ENCODE peak calls at places on chromosomes 4 and X, in eight cellular contexts. One of them, this sample, is unnamed.

GRCh38 chr4:94406668-94407437 is 44.9 kb upstream of the PDLIM5 start:
- DNase-seq in right cardiac atrium: peak; percentile 62
- DNase-seq in cardiac muscle cell: peak; percentile 92
- DNase-seq in colonic mucosa: peak; percentile 79
- DNase-seq in ovary: peak; percentile 75
- DNase-seq in testis: peak; percentile 93
- DNase-seq in OCI-LY7: peak; percentile 70
- DNase-seq in heart left ventricle: peak; percentile 68
- DNase-seq in this sample: peak; percentile 90

GRCh38 chr4:8468746-8469535 is 28.4 kb downstream of the TRMT44 start:
- DNase-seq in cardiac muscle cell: peak; percentile 73
- DNase-seq in right cardiac atrium: peak; percentile 58
- DNase-seq in ovary: peak; percentile 89
- DNase-seq in colonic mucosa: peak; percentile 57
- DNase-seq in OCI-LY7: peak; percentile 61
- DNase-seq in heart left ventricle: peak; percentile 62
- DNase-seq in testis: peak; percentile 73
- DNase-seq in this sample: peak; percentile 57

GRCh38 chrX:87664381-87664780 is 146.8 kb downstream of the KLHL4 start:
- DNase-seq in heart left ventricle: no peak
- DNase-seq in testis: no peak
- DNase-seq in right cardiac atrium: no peak
- DNase-seq in cardiac muscle cell: peak; percentile 59
- DNase-seq in colonic mucosa: no peak
- DNase-seq in OCI-LY7: peak; percentile 0
- DNase-seq in ovary: no peak
- DNase-seq in this sample: no peak

GRCh38 chr4:137621056-137621455 is 88.8 kb upstream of the PCDH18 start:
- DNase-seq in OCI-LY7: no peak
- DNase-seq in ovary: no peak
- DNase-seq in colonic mucosa: no peak
- DNase-seq in testis: no peak
- DNase-seq in cardiac muscle cell: no peak
- DNase-seq in right cardiac atrium: no peak
- DNase-seq in heart left ventricle: no peak
- DNase-seq in this sample: no peak

GRCh38 chr4:122099896-122100295 is 52.2 kb upstream of the BLTP1 start:
- DNase-seq in right cardiac atrium: no peak
- DNase-seq in ovary: no peak
- DNase-seq in heart left ventricle: no peak
- DNase-seq in OCI-LY7: no peak
- DNase-seq in testis: no peak
- DNase-seq in colonic mucosa: no peak
- DNase-seq in cardiac muscle cell: no peak
- DNase-seq in this sample: no peak

GRCh38 chr4:151015458-151016344 is 617 bp upstream of the LRBA start:
- DNase-seq in right cardiac atrium: peak; percentile 74
- DNase-seq in ovary: peak; percentile 77
- DNase-seq in testis: peak; percentile 81
- DNase-seq in heart left ventricle: peak; percentile 68
- DNase-seq in colonic mucosa: peak; percentile 85
- DNase-seq in cardiac muscle cell: peak; percentile 89
- DNase-seq in OCI-LY7: peak; percentile 90
- DNase-seq in this sample: peak; percentile 91

GRCh38 chrX:120305531-120306145 is 5.6 kb downstream of the TMEM255A start:
- DNase-seq in right cardiac atrium: no peak
- DNase-seq in heart left ventricle: no peak
- DNase-seq in testis: no peak
- DNase-seq in OCI-LY7: no peak
- DNase-seq in cardiac muscle cell: no peak
- DNase-seq in ovary: no peak
- DNase-seq in colonic mucosa: no peak
- DNase-seq in this sample: no peak

GRCh38 chrX:53440101-53440500 is 5.9 kb upstream of the HSD17B10 start:
- DNase-seq in OCI-LY7: no peak
- DNase-seq in cardiac muscle cell: no peak
- DNase-seq in ovary: no peak
- DNase-seq in right cardiac atrium: no peak
- DNase-seq in testis: no peak
- DNase-seq in colonic mucosa: no peak
- DNase-seq in heart left ventricle: no peak
- DNase-seq in this sample: no peak

GRCh38 chrX:22059800-22060199 is 27.7 kb downstream of the PHEX start:
- DNase-seq in colonic mucosa: no peak
- DNase-seq in cardiac muscle cell: peak; percentile 22
- DNase-seq in ovary: no peak
- DNase-seq in testis: no peak
- DNase-seq in OCI-LY7: no peak
- DNase-seq in heart left ventricle: no peak
- DNase-seq in right cardiac atrium: no peak
- DNase-seq in this sample: no peak

DNA sequence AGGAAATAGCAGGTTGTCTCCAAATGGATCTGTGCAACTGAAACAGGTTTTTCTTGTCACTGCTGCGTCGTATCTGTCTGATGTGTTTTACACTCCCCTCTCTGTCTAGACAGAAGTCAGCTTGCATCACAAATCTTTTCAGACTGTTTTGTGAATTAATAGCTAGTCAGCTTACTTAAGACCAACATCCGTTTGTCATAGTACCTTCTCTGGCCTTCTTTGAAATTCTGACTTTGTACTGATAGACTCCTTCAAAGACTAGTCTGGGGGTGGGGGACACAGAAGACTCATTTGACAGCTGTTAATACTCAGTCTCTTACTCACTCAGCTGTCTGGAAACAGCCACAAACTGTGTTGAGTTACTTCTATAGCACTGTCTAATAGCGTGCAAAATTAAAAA is 197.8 kb downstream of the PALLD start:
- DNase-seq in heart left ventricle: no peak
- DNase-seq in colonic mucosa: no peak
- DNase-seq in right cardiac atrium: no peak
- DNase-seq in testis: no peak
- DNase-seq in ovary: no peak
- DNase-seq in OCI-LY7: no peak
- DNase-seq in cardiac muscle cell: no peak
- DNase-seq in this sample: no peak
- H3K27ac ChIP-seq in heart left ventricle: no peak overlapping the region
- H3K27ac ChIP-seq in colonic mucosa: no peak overlapping the region
- H3K27ac ChIP-seq in right cardiac atrium: no peak overlapping the region
- H3K27ac ChIP-seq in testis: no peak overlapping the region
- H3K27ac ChIP-seq in ovary: no peak overlapping the region
- H3K27ac ChIP-seq in OCI-LY7: no peak overlapping the region
- H3K27ac ChIP-seq in cardiac muscle cell: peak overlapping the region; percentile 2
- H3K27ac ChIP-seq in this sample: no peak overlapping the region

DNA sequence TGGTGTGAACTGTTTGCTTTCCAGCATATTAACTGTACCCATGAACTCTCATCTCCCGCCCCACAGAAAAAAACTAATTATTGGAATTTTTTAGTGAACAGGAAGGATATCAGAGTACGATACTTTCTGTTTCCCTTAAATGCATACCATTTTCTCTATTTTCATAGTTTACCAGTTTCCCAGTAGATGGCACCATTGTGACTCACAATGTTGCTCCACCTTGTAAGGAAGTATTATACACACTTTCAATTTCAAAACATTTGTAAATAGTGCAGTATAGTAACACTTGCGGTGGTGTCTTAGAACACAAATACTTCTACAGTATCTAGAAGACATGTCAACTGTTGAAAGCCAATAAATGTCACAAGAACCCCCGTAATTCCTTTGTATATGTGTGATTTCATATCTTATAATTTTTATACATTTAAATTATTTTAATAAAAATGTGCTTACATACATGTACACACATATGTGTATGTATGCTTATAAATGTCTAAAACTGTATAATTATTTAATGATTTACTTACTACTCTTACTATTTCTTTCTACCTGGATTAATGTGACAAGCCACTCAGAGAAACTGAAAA is 167.3 kb downstream of the SLIT2 start:
- DNase-seq in ovary: no peak
- DNase-seq in cardiac muscle cell: peak; percentile 31
- DNase-seq in testis: no peak
- DNase-seq in heart left ventricle: no peak
- DNase-seq in colonic mucosa: no peak
- DNase-seq in right cardiac atrium: no peak
- DNase-seq in OCI-LY7: peak; percentile 67
- DNase-seq in this sample: no peak
- H3K4me3 ChIP-seq in ovary: peak overlapping the region; percentile 3
- H3K4me3 ChIP-seq in cardiac muscle cell: no peak overlapping the region
- H3K4me3 ChIP-seq in testis: no peak overlapping the region
- H3K4me3 ChIP-seq in heart left ventricle: peak overlapping the region; percentile 35
- H3K4me3 ChIP-seq in colonic mucosa: no peak overlapping the region
- H3K4me3 ChIP-seq in right cardiac atrium: peak overlapping the region; percentile 6
- H3K4me3 ChIP-seq in OCI-LY7: peak overlapping the region; percentile 30
- H3K4me3 ChIP-seq in this sample: no peak overlapping the region

GRCh38 chrX:70169281-70169680 is 8.0 kb upstream of the DGAT2L6 start:
- DNase-seq in right cardiac atrium: no peak
- DNase-seq in OCI-LY7: no peak
- DNase-seq in colonic mucosa: no peak
- DNase-seq in testis: no peak
- DNase-seq in cardiac muscle cell: no peak
- DNase-seq in heart left ventricle: no peak
- DNase-seq in ovary: no peak
- DNase-seq in this sample: no peak
- H3K4me1 ChIP-seq in right cardiac atrium: no peaks in the 10 kb centered on the region
- H3K4me1 ChIP-seq in OCI-LY7: no peaks in the 10 kb centered on the region
- H3K4me1 ChIP-seq in colonic mucosa: no peaks in the 10 kb centered on the region
- H3K4me1 ChIP-seq in testis: no peaks in the 10 kb centered on the region
- H3K4me1 ChIP-seq in cardiac muscle cell: no peaks in the 10 kb centered on the region
- H3K4me1 ChIP-seq in heart left ventricle: no peaks in the 10 kb centered on the region
- H3K4me1 ChIP-seq in ovary: no peaks in the 10 kb centered on the region
- H3K4me1 ChIP-seq in this sample: no peaks in the 10 kb centered on the region

DNA sequence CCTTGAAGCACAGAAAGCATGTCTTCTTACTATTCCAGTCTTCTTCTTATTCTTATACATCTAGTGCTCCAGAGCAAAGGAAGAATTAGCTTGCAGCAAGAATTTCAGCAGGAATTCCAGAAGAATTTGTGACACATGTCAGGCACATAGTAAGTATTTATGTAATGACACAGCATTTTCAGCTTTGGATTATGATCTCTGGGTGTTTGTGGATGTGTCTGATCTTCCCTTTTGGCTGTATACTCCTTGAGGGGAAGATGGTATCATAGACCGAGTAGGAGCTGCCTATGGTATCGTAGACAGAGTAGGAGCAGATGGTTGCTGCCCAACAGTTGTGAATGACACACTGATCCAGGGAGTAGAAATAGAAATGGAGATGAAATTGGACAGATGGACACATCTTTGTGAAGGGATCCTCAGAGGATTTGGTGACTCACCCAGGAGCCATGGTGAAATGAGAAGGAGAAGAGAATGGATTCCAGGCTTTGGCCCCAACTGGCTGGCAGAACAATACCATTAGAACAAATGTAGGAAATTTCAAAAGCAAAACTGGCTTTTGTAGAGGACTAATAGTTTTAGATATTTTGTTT is 75.7 kb downstream of the COQ2 start:
- DNase-seq in heart left ventricle: no peak
- DNase-seq in cardiac muscle cell: no peak
- DNase-seq in ovary: no peak
- DNase-seq in testis: no peak
- DNase-seq in right cardiac atrium: no peak
- DNase-seq in OCI-LY7: no peak
- DNase-seq in colonic mucosa: peak; percentile 15
- DNase-seq in this sample: no peak
- H3K27ac ChIP-seq in heart left ventricle: no peak overlapping the region
- H3K27ac ChIP-seq in cardiac muscle cell: no peak overlapping the region
- H3K27ac ChIP-seq in ovary: no peak overlapping the region
- H3K27ac ChIP-seq in testis: no peak overlapping the region
- H3K27ac ChIP-seq in right cardiac atrium: no peak overlapping the region
- H3K27ac ChIP-seq in OCI-LY7: no peak overlapping the region
- H3K27ac ChIP-seq in colonic mucosa: peak overlapping the region; percentile 73
- H3K27ac ChIP-seq in this sample: no peak overlapping the region

GRCh38 chr4:113822555-113823290 is 61.2 kb upstream of the CAMK2D start:
- DNase-seq in heart left ventricle: no peak
- DNase-seq in colonic mucosa: no peak
- DNase-seq in testis: no peak
- DNase-seq in OCI-LY7: no peak
- DNase-seq in ovary: no peak
- DNase-seq in cardiac muscle cell: no peak
- DNase-seq in right cardiac atrium: no peak
- DNase-seq in this sample: no peak
- H3K4me3 ChIP-seq in heart left ventricle: no peak overlapping the region
- H3K4me3 ChIP-seq in colonic mucosa: no peak overlapping the region
- H3K4me3 ChIP-seq in testis: no peak overlapping the region
- H3K4me3 ChIP-seq in OCI-LY7: no peak overlapping the region
- H3K4me3 ChIP-seq in ovary: no peak overlapping the region
- H3K4me3 ChIP-seq in cardiac muscle cell: no peak overlapping the region
- H3K4me3 ChIP-seq in right cardiac atrium: no peak overlapping the region
- H3K4me3 ChIP-seq in this sample: no peak overlapping the region

DNA sequence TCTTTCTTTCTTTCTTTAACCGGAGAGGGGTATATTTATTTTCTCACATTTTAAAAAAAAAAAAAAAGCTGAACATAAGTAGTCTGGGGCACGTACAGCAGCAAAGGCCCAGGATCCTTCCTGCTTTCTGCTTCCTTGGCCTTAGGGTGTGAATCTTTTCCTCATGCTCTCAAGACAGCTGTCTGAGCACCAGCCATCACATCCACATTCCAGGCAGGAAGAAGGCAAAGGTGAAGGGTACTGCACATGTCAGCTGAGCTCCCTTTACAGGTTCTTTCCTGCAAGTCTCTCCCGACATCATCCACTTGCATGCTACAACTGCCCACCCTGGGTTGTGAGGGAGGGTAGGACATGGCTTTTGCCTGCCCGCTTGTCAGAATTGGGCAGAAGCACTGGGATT is 63.7 kb upstream of the GDPD2 start:
- DNase-seq in ovary: no peak
- DNase-seq in colonic mucosa: no peak
- DNase-seq in testis: no peak
- DNase-seq in heart left ventricle: no peak
- DNase-seq in cardiac muscle cell: no peak
- DNase-seq in OCI-LY7: no peak
- DNase-seq in right cardiac atrium: no peak
- DNase-seq in this sample: no peak
- H3K4me1 ChIP-seq in ovary: no peaks in the 10 kb centered on the region
- H3K4me1 ChIP-seq in colonic mucosa: no peaks in the 10 kb centered on the region
- H3K4me1 ChIP-seq in testis: no peaks in the 10 kb centered on the region
- H3K4me1 ChIP-seq in heart left ventricle: no peaks in the 10 kb centered on the region
- H3K4me1 ChIP-seq in cardiac muscle cell: no peaks in the 10 kb centered on the region
- H3K4me1 ChIP-seq in OCI-LY7: no peaks in the 10 kb centered on the region
- H3K4me1 ChIP-seq in right cardiac atrium: no peaks in the 10 kb centered on the region
- H3K4me1 ChIP-seq in this sample: no peaks in the 10 kb centered on the region

GRCh38 chr4:41095192-41095872 is 119.0 kb downstream of the APBB2 start:
- DNase-seq in ovary: no peak
- DNase-seq in cardiac muscle cell: no peak
- DNase-seq in testis: no peak
- DNase-seq in OCI-LY7: no peak
- DNase-seq in right cardiac atrium: no peak
- DNase-seq in heart left ventricle: no peak
- DNase-seq in colonic mucosa: no peak
- DNase-seq in this sample: no peak
- H3K27ac ChIP-seq in ovary: no peak overlapping the region
- H3K27ac ChIP-seq in cardiac muscle cell: no peak overlapping the region
- H3K27ac ChIP-seq in testis: no peak overlapping the region
- H3K27ac ChIP-seq in OCI-LY7: no peak overlapping the region
- H3K27ac ChIP-seq in right cardiac atrium: no peak overlapping the region
- H3K27ac ChIP-seq in heart left ventricle: no peak overlapping the region
- H3K27ac ChIP-seq in colonic mucosa: no peak overlapping the region
- H3K27ac ChIP-seq in this sample: no peak overlapping the region

GRCh38 chr4:826508-827208 is 729 bp upstream of the CPLX1 start:
- DNase-seq in ovary: no peak
- DNase-seq in right cardiac atrium: no peak
- DNase-seq in colonic mucosa: no peak
- DNase-seq in testis: no peak
- DNase-seq in cardiac muscle cell: peak; percentile 40
- DNase-seq in OCI-LY7: no peak
- DNase-seq in heart left ventricle: no peak
- DNase-seq in this sample: peak; percentile 10
- H3K4me3 ChIP-seq in ovary: no peak overlapping the region
- H3K4me3 ChIP-seq in right cardiac atrium: peak overlapping the region; percentile 15
- H3K4me3 ChIP-seq in colonic mucosa: no peak overlapping the region
- H3K4me3 ChIP-seq in testis: peak overlapping the region; percentile 15
- H3K4me3 ChIP-seq in cardiac muscle cell: peak overlapping the region; percentile 38
- H3K4me3 ChIP-seq in OCI-LY7: no peak overlapping the region
- H3K4me3 ChIP-seq in heart left ventricle: peak overlapping the region; percentile 40
- H3K4me3 ChIP-seq in this sample: no peak overlapping the region

This sample was measured in body of pancreas.